ENCODE peak calls at places on chromosomes 7 and 10, in eight cellular contexts. G is HCT116; V is spleen; D is CD4-positive, alpha-beta T cell; F is foreskin fibroblast; I is Caco-2; C is BE2C; E is fibroblast of mammary gland. X is an unnamed sample.
A peak's percentile ranks its signal among the peaks of the same experiment; 100 is the strongest.

GRCh38 chr10:115909962-115910361 is 363.0 kb downstream of the GFRA1 start:
- DNase-seq in D (no peak), V (no peak), E (no peak), F (no peak), G (no peak), I (no peak), C (no peak), X (no peak)

GRCh38 chr7:148332191-148332590 is 258.4 kb upstream of the C7orf33 start:
- DNase-seq in E (no peak), G (no peak), D (no peak), C (no peak), I (no peak), V (no peak), F (no peak), X (no peak)

GRCh38 chr7:137970263-137970975 is 31.5 kb downstream of the CREB3L2 start:
- DNase-seq in G (no peak), I (no peak), C (no peak), F (peak; percentile 84), D (no peak), E (peak; percentile 84), V (no peak), X (no peak)

GRCh38 chr7:149818536-149818840 is 19.7 kb upstream of the ZNF862 start:
- DNase-seq in I (no peak), E (no peak), C (no peak), G (no peak), F (no peak), D (no peak), V (peak; percentile 69), X (no peak)

GRCh38 chr10:61906502-61906901 is 5.0 kb downstream of the ARID5B start:
- DNase-seq in C (no peak), D (no peak), I (no peak), F (no peak), E (no peak), V (no peak), G (no peak), X (no peak)

GRCh38 chr7:31094271-31094670 is 42.2 kb downstream of the ADCYAP1R1 start:
- DNase-seq in D (no peak), C (no peak), V (peak; percentile 33), I (peak; percentile 5), E (no peak), G (no peak), F (no peak), X (no peak)

GRCh38 chr10:11377267-11377666 is 234.2 kb downstream of the USP6NL start:
- DNase-seq in C (no peak), D (no peak), F (no peak), G (no peak), V (no peak), I (no peak), E (no peak), X (no peak)

GRCh38 chr7:124688991-124689390 is 76.6 kb downstream of the GPR37 start:
- DNase-seq in G (no peak), I (no peak), D (no peak), E (no peak), C (no peak), F (peak; percentile 40), V (no peak), X (no peak)

GRCh38 chr10:93753621-93754250 is 4.0 kb upstream of the LGI1 start:
- DNase-seq in I (no peak), C (no peak), D (no peak), E (no peak), V (no peak), F (no peak), G (no peak), X (no peak)

GRCh38 chr10:59108886-59109288 is 67.6 kb upstream of the PHYHIPL start:
- DNase-seq in V (no peak), E (no peak), G (no peak), C (no peak), I (no peak), D (no peak), F (no peak), X (no peak)

GRCh38 chr10:77372400-77372799 is 265.2 kb downstream of the KCNMA1 start:
- DNase-seq in E (no peak), G (no peak), C (no peak), F (no peak), D (no peak), I (no peak), V (no peak), X (no peak)

GRCh38 chr10:79250259-79250658 is 97.0 kb upstream of the PPIF start:
- DNase-seq in D (no peak), I (no peak), E (no peak), C (no peak), G (no peak), V (peak; percentile 96), F (no peak), X (no peak)

GRCh38 chr10:112873541-112873940 is 76.5 kb upstream of the TCF7L2 start:
- DNase-seq in I (no peak), F (no peak), V (no peak), E (no peak), G (no peak), D (no peak), C (no peak), X (no peak)

GRCh38 chr7:13279854-13280435 is 592.5 kb downstream of the ARL4A start:
- DNase-seq in C (no peak), D (no peak), V (no peak), I (no peak), F (no peak), E (peak; percentile 41), G (peak; percentile 15), X (no peak)

GRCh38 chr10:72567421-72567820 is 58.5 kb downstream of the MICU1 start:
- DNase-seq in F (peak; percentile 50), G (peak; percentile 41), V (no peak), I (no peak), C (no peak), E (peak; percentile 24), D (no peak), X (no peak)

GRCh38 chr7:36011588-36011965 is 141.5 kb upstream of the EEPD1 start:
- DNase-seq in C (no peak), V (no peak), D (no peak), F (no peak), E (no peak), I (no peak), G (no peak), X (no peak)

DNA sequence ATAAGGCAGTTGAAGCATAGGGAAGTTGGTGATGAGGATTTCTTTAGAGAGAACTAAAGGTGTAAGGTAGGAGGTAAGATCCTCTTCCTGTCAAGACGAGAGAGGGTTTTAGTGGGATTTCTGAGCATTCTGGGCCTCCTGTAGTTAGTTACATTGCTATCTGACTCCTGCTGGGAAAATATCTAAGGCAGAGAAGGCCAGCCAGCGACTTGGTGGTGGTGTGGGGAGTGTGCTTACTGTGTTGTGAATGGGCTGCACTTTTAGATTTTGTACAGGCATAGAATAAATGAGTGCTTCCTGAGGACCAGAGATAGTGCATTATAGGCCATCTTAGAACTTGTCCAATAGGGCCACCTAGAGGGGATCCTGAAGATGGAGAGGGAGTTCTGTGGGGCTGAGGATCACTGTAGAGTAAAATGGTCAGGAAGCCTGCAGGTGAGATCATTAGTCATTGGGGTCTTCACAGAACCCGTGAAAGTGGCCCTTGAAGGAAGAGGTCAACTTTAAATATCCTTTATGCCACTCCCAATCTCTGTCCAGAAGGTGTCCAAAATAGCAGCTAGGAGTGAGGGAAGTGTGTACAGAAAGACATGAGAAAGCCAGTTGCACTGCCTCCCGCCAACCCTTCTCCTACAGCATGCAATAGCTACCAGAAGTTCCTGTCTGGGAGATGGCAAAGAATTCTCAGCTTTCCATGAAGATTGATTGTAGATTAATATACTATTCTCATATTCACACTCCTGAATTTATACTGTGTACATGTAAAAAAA is 266.6 kb downstream of the POLR1F start:
- DNase-seq in I (no peak), V (no peak), F (peak; percentile 47), G (peak; percentile 50), D (no peak), C (peak; percentile 32), E (peak; percentile 71), X (no peak)
- TF ChIP-seq CTCF in I (peak; percentile 39), V (no peak), F (peak; percentile 70), G (peak; percentile 52), D (no peak), C (peak; percentile 74), E (peak; percentile 71), X (peak; percentile 56)

GRCh38 chr10:132223611-132224342 is 37.0 kb downstream of the DPYSL4 start:
- DNase-seq in C (no peak), E (no peak), F (no peak), V (no peak), D (no peak), I (no peak), G (no peak), X (no peak)

GRCh38 chr10:132224343-132225072 is 37.8 kb downstream of the DPYSL4 start:
- DNase-seq in G (no peak), D (no peak), F (no peak), E (no peak), I (no peak), C (no peak), V (no peak), X (no peak)

GRCh38 chr10:132225073-132225848 is 38.5 kb downstream of the DPYSL4 start:
- DNase-seq in C (no peak), E (no peak), D (no peak), V (no peak), F (no peak), I (no peak), G (no peak), X (no peak)

GRCh38 chr10:132222726-132223125 is 36.0 kb downstream of the DPYSL4 start:
- DNase-seq in V (no peak), F (no peak), D (no peak), I (no peak), G (no peak), C (no peak), E (no peak), X (no peak)

GRCh38 chr10:132223156-132223590 is 36.4 kb downstream of the DPYSL4 start:
- DNase-seq in I (no peak), G (peak; percentile 36), F (peak; percentile 69), V (peak; percentile 91), E (peak; percentile 85), C (peak; percentile 90), D (peak; percentile 59), X (peak; percentile 77)
- TF ChIP-seq CTCF in I (peak; percentile 59), G (peak; percentile 81), F (peak; percentile 100), V (peak; percentile 91), E (peak; percentile 99), C (peak; percentile 98), D (peak; percentile 69), X (peak; percentile 92)

DNA sequence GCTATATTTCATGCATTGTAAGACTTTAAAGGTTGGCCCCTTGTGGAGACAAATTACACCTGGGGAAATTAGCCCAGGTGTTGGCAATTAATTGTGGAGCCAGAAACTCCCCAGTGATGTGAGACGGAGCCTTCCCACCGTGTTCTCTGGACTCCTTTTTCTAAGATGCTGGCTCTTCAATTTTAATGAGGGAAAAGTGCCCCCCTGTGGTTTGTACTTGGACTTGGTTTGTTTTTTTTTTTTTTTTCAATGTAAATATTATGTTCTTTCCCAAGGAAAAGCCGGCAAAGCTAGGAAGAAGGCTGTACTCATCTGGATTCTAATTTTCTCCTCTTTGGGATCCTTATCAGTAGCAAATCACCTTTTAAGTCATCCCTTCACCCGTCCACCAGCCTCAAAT is 20.2 kb upstream of the ST8SIA6 start:
- DNase-seq in E (peak; percentile 26), V (no peak), D (no peak), I (no peak), C (no peak), G (peak; percentile 21), F (no peak), X (no peak)
- TF ChIP-seq CTCF in E (peak; percentile 16), V (no peak), D (no peak), I (peak; percentile 29), C (no peak), G (no peak), F (no peak), X (peak; percentile 34)

DNA sequence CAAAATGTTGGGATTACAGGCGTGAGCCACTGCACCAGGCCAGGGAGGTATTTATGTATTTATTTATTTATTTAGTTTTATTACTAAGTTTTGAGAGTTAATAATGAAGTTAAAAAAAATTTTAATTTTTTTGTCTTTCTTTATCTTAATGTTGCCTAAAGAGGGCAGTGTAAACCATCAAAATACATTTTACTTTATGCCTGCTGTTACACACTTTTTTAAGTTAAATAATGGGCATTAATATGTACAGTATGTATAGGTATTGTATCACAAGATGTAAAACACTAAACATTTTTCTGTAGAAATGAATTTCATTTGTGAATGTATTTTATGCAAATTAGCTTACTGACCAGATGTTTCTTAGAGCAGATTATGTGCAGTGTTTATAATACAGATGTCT is 129.4 kb downstream of the AASS start:
- DNase-seq in C (no peak), F (no peak), G (no peak), V (no peak), D (no peak), I (no peak), E (peak; percentile 2), X (no peak)
- TF ChIP-seq CTCF in C (no peak), F (no peak), G (no peak), V (no peak), D (no peak), I (no peak), E (peak; percentile 9), X (peak; percentile 48)

X was measured in neural crest cell.